ENCODE peak calls at places on chromosomes 6 and 20, in four cellular contexts. Y is GM19239, Q is AG08396, L is mesendoderm. V is an unnamed sample.

GRCh38 chr6:16854986-16855385 is 93.7 kb upstream of the ATXN1 start:
- DNase-seq in L (no peak), Y (no peak), Q (no peak), V (no peak)

GRCh38 chr6:24922174-24922573 is 13.6 kb downstream of the RIPOR2 start:
- DNase-seq in Q (no peak), L (no peak), Y (no peak), V (no peak)

GRCh38 chr20:496126-496696 is 33.9 kb upstream of the TBC1D20 start:
- DNase-seq in Y (no peak), L (no peak), Q (peak; percentile 14), V (no peak)

GRCh38 chr6:118768904-118769325 is 117.5 kb upstream of the CEP85L start:
- DNase-seq in Q (no peak), Y (no peak), L (no peak), V (no peak)

GRCh38 chr20:6157345-6157744 is 34.5 kb upstream of the FERMT1 start:
- DNase-seq in L (no peak), Q (no peak), Y (no peak), V (no peak)

GRCh38 chr6:131682427-131682826 is 18.8 kb downstream of the OR2A4 start:
- DNase-seq in Q (no peak), Y (no peak), L (no peak), V (no peak)

GRCh38 chr20:51189814-51190782 is 167.2 kb upstream of the KCNG1 start:
- DNase-seq in L (no peak), Y (no peak), Q (no peak), V (no peak)

GRCh38 chr6:97790926-97791590 is 508.0 kb upstream of the MMS22L start:
- DNase-seq in Q (no peak), L (no peak), Y (no peak), V (no peak)

GRCh38 chr6:149013932-149014331 is 267.1 kb downstream of the UST start:
- DNase-seq in Y (no peak), Q (no peak), L (peak; percentile 25), V (no peak)

GRCh38 chr20:38186788-38187221 is 21.7 kb upstream of the TGM2 start:
- DNase-seq in Q (no peak), L (no peak), Y (no peak), V (no peak)

GRCh38 chr6:1703923-1704322 is 94.2 kb downstream of the FOXC1 start:
- DNase-seq in L (no peak), Y (no peak), Q (no peak), V (no peak)

GRCh38 chr6:105834548-105834947 is 251.6 kb upstream of the PRDM1 start:
- DNase-seq in Q (no peak), Y (no peak), L (no peak), V (no peak)

GRCh38 chr20:44166477-44166876 is 20.5 kb downstream of the JPH2 start:
- DNase-seq in Y (no peak), Q (peak; percentile 76), L (peak; percentile 50), V (no peak)

GRCh38 chr20:5848711-5849505 is 98.7 kb downstream of the SHLD1 start:
- DNase-seq in L (no peak), Y (no peak), Q (no peak), V (no peak)

GRCh38 chr6:6997282-6998193 is 110.2 kb upstream of the RREB1 start:
- DNase-seq in L (no peak), Y (no peak), Q (no peak), V (no peak)

GRCh38 chr20:21241400-21241799 is 61.7 kb upstream of the XRN2 start:
- DNase-seq in Y (no peak), Q (no peak), L (no peak), V (no peak)

GRCh38 chr20:25622450-25623224 is 1.2 kb downstream of the NANP start:
- DNase-seq in Y (no peak), L (no peak), Q (no peak), V (no peak)

GRCh38 chr6:7271205-7271534 is 41.8 kb downstream of the SSR1 start:
- DNase-seq in Y (no peak), Q (no peak), L (no peak), V (no peak)

GRCh38 chr6:7137335-7138106 is 29.8 kb downstream of the RREB1 start:
- DNase-seq in L (peak; percentile 76), Y (no peak), Q (peak; percentile 68), V (no peak)

GRCh38 chr6:132969188-132969587 is 154.8 kb downstream of the RPS12 start:
- DNase-seq in Y (no peak), L (no peak), Q (no peak), V (no peak)

GRCh38 chr20:62743777-62744317 is 35.2 kb downstream of the NTSR1 start:
- DNase-seq in Q (no peak), L (no peak), Y (no peak), V (no peak)

GRCh38 chr6:151111670-151112069 is 128.1 kb upstream of the AKAP12 start:
- DNase-seq in L (no peak), Q (no peak), Y (no peak), V (no peak)

GRCh38 chr6:36631326-36632046 is 37.3 kb downstream of the SRSF3 start:
- DNase-seq in L (no peak), Y (no peak), Q (no peak), V (no peak)

GRCh38 chr6:106187424-106187982 is 101.4 kb downstream of the PRDM1 start:
- DNase-seq in Q (no peak), L (no peak), Y (no peak), V (no peak)

GRCh38 chr6:35147101-35147885 is 6.2 kb upstream of the TCP11 start:
- DNase-seq in Q (no peak), Y (no peak), L (no peak), V (no peak)

GRCh38 chr6:36685926-36686667 is 7.6 kb downstream of the CDKN1A start:
- DNase-seq in L (no peak), Y (no peak), Q (no peak), V (no peak)

GRCh38 chr6:169239181-169239580 is 14.5 kb downstream of the THBS2 start:
- DNase-seq in Y (no peak), L (no peak), Q (peak; percentile 4), V (no peak)

GRCh38 chr6:40545954-40546353 is 41.2 kb downstream of the LRFN2 start:
- DNase-seq in Y (no peak), Q (no peak), L (peak; percentile 69), V (no peak)

GRCh38 chr6:139763468-139764214 is 389.2 kb upstream of the CITED2 start:
- DNase-seq in Y (no peak), L (no peak), Q (no peak), V (no peak)

GRCh38 chr6:166448432-166448831 is 65.7 kb upstream of the MPC1 start:
- DNase-seq in L (no peak), Q (no peak), Y (no peak), V (no peak)

GRCh38 chr6:46062312-46062711 is 46.7 kb upstream of the CLIC5 start:
- DNase-seq in Q (no peak), L (no peak), Y (no peak), V (no peak)

GRCh38 chr6:25477006-25477590 is 174.9 kb upstream of the SCGN start:
- DNase-seq in Q (no peak), L (no peak), Y (no peak), V (no peak)

GRCh38 chr20:2767768-2768631 is 32.4 kb downstream of the CPXM1 start:
- DNase-seq in Q (peak; percentile 72), Y (no peak), L (no peak), V (no peak)

GRCh38 chr6:38567436-38567835 is 72.3 kb downstream of the BTBD9 start:
- DNase-seq in L (no peak), Q (peak; percentile 30), Y (no peak), V (no peak)

GRCh38 chr6:20403080-20403765 is 1.5 kb downstream of the E2F3 start:
- DNase-seq in Y (peak; percentile 43), Q (peak; percentile 87), L (peak; percentile 94), V (peak; percentile 65)